ENCODE peak calls at places on chromosomes 2 and 18, in ten cellular contexts. B, U, W, G, D, R, J, K, C and X are unnamed samples.

GRCh38 chr2:207768168-207768890 is 1.4 kb downstream of the FZD5 start:
- DNase-seq in D (peak), K (no peak), J (peak), W (peak), B (no peak), U (peak), R (no peak), C (peak), G (peak), X (no peak)

GRCh38 chr2:23513881-23514793 is 129.2 kb downstream of the KLHL29 start:
- DNase-seq in K (no peak), G (no peak), B (no peak), J (no peak), W (peak), R (no peak), C (no peak), U (no peak), D (peak), X (no peak)

GRCh38 chr18:56702946-56703345 is 51.8 kb downstream of the WDR7 start:
- DNase-seq in R (no peak), D (peak), U (peak), G (peak), K (peak), C (peak), W (no peak), J (no peak), B (peak), X (peak)

GRCh38 chr2:225889452-225889851 is 489.9 kb downstream of the NYAP2 start:
- DNase-seq in G (no peak), J (no peak), B (no peak), K (peak), R (no peak), W (no peak), C (peak), D (peak), U (peak), X (peak)

GRCh38 chr2:177622516-177622915 is 229.9 kb downstream of the AGPS start:
- DNase-seq in J (no peak), B (no peak), G (no peak), D (peak), R (no peak), K (no peak), C (no peak), U (no peak), W (no peak), X (no peak)

GRCh38 chr2:160566717-160567116 is 73.1 kb upstream of the RBMS1 start:
- DNase-seq in G (no peak), W (no peak), R (no peak), U (peak), D (no peak), K (no peak), B (no peak), C (no peak), J (no peak), X (no peak)

GRCh38 chr18:48529796-48530195 is 9.0 kb upstream of the CTIF start:
- DNase-seq in C (no peak), J (no peak), U (peak), B (no peak), D (no peak), G (no peak), K (no peak), W (no peak), R (no peak), X (no peak)

GRCh38 chr2:232336241-232336736 is 42.3 kb upstream of the ALPP start:
- DNase-seq in G (no peak), W (peak), B (no peak), J (peak), R (no peak), K (no peak), U (no peak), C (no peak), D (no peak), X (no peak)

GRCh38 chr18:73549236-73549635 is 598.4 kb downstream of the FBXO15 start:
- DNase-seq in G (no peak), D (no peak), B (no peak), K (peak), W (no peak), U (no peak), R (no peak), C (peak), J (no peak), X (no peak)

GRCh38 chr18:42798606-42799005 is 316.9 kb downstream of the RIT2 start:
- DNase-seq in W (no peak), D (no peak), C (peak), U (peak), B (no peak), K (no peak), J (no peak), G (no peak), R (no peak), X (no peak)

GRCh38 chr2:117835990-117836760 is 21.7 kb downstream of the DDX18 start:
- DNase-seq in B (peak), G (peak), K (peak), D (peak), R (peak), U (peak), C (no peak), J (peak), W (peak), X (peak)